ENCODE peak calls at places on chromosome 1, in four cellular contexts. C is HTR-8/SVneo, D is tibial nerve, U is uterus. K is an unnamed sample.

GRCh38 chr1:100387209-100387608 is 34.9 kb downstream of the CDC14A start:
- DNase-seq in C (no peak), D (no peak), U (no peak), K (no peak)

GRCh38 chr1:212958175-212958574 is 7.8 kb downstream of the VASH2 start:
- DNase-seq in C (no peak), D (no peak), U (no peak), K (peak)

GRCh38 chr1:44010935-44011610 is 19.7 kb downstream of the CCDC24 start:
- DNase-seq in C (no peak), D (no peak), U (no peak), K (no peak)

GRCh38 chr1:192453360-192454045 is 122.1 kb upstream of the RGS1 start:
- DNase-seq in C (no peak), D (no peak), U (no peak), K (no peak)

GRCh38 chr1:196690582-196690981 is 38.7 kb downstream of the CFH start:
- DNase-seq in C (no peak), D (no peak), U (no peak), K (no peak)

GRCh38 chr1:20376880-20377494 is 86.3 kb downstream of the VWA5B1 start:
- DNase-seq in C (peak), D (peak), U (peak), K (no peak)

GRCh38 chr1:211258310-211258755 is 833 bp upstream of the RCOR3 start:
- DNase-seq in C (peak), D (peak), U (peak), K (peak)

GRCh38 chr1:223035724-223036478 is 107.1 kb downstream of the TLR5 start:
- DNase-seq in C (no peak), D (no peak), U (no peak), K (no peak)

GRCh38 chr1:59692591-59692990 is 122.2 kb upstream of the HOOK1 start:
- DNase-seq in C (no peak), D (no peak), U (peak), K (peak)

GRCh38 chr1:109627692-109628399 is 8.2 kb downstream of the AMPD2 start:
- DNase-seq in C (no peak), D (peak), U (no peak), K (no peak)

GRCh38 chr1:57881696-57882095 is 457.8 kb upstream of the DAB1 start:
- DNase-seq in C (no peak), D (no peak), U (no peak), K (no peak)

GRCh38 chr1:31441970-31442647 is 29.1 kb downstream of the SERINC2 start:
- DNase-seq in C (no peak), D (no peak), U (no peak), K (no peak)